ENCODE peak calls at places on chromosomes 6 and 20, in eight cellular contexts. M, H, I, T, G, R, Q and V are unnamed samples.

GRCh38 chr6:31138982-31139381 is at the start of gene PSORS1C2:
- DNase-seq in I (no peak), T (no peak), R (no peak), H (no peak), G (no peak), Q (no peak), M (no peak), V (no peak)

GRCh38 chr6:109612268-109612667 is 78.7 kb downstream of the AK9 start:
- DNase-seq in R (no peak), Q (no peak), T (no peak), M (no peak), I (no peak), G (no peak), H (no peak), V (no peak)

GRCh38 chr20:50762435-50763201 is 31.2 kb downstream of the PARD6B start:
- DNase-seq in H (peak), M (peak), Q (peak), R (no peak), T (no peak), I (no peak), G (peak), V (peak)

GRCh38 chr6:105318660-105319059 is 84.2 kb downstream of the PREP start:
- DNase-seq in H (no peak), G (no peak), R (no peak), Q (no peak), T (no peak), I (no peak), M (peak), V (no peak)

GRCh38 chr6:70270287-70271005 is 32.4 kb downstream of the COL9A1 start:
- DNase-seq in R (peak), I (no peak), T (no peak), H (no peak), G (no peak), M (no peak), Q (no peak), V (no peak)

GRCh38 chr6:139364302-139364981 is 10.0 kb downstream of the CITED2 start:
- DNase-seq in M (peak), H (no peak), R (peak), Q (no peak), G (peak), I (no peak), T (peak), V (no peak)

GRCh38 chr20:60477958-60478357 is 519.7 kb downstream of the CDH26 start:
- DNase-seq in I (no peak), M (no peak), G (no peak), H (no peak), Q (no peak), R (no peak), T (no peak), V (peak)

GRCh38 chr6:118580585-118581419 is 32.7 kb downstream of the PLN start:
- DNase-seq in R (peak), I (no peak), G (no peak), Q (no peak), H (peak), M (peak), T (peak), V (peak)

GRCh38 chr6:158654960-158655485 is 5.2 kb downstream of the SYTL3 start:
- DNase-seq in G (peak), Q (no peak), T (no peak), R (no peak), M (no peak), H (peak), I (no peak), V (peak)

GRCh38 chr6:148598690-148599089 is 148.1 kb upstream of the UST start:
- DNase-seq in H (no peak), Q (no peak), G (no peak), T (no peak), R (no peak), I (no peak), M (no peak), V (no peak)

GRCh38 chr20:15700147-15700765 is 873.0 kb downstream of the KIF16B start:
- DNase-seq in G (peak), Q (no peak), M (peak), H (no peak), T (no peak), I (no peak), R (no peak), V (no peak)

GRCh38 chr20:31923388-31924271 is 28.2 kb downstream of the PDRG1 start:
- DNase-seq in I (no peak), H (no peak), T (no peak), Q (no peak), G (no peak), M (no peak), R (peak), V (no peak)

GRCh38 chr6:42411431-42411830 is 40.3 kb downstream of the TRERF1 start:
- DNase-seq in G (no peak), Q (no peak), M (no peak), H (no peak), I (no peak), R (no peak), T (no peak), V (no peak)

GRCh38 chr6:169793408-169793807 is 42.0 kb downstream of the ERMARD start:
- DNase-seq in I (no peak), M (no peak), T (no peak), Q (peak), G (no peak), R (no peak), H (peak), V (peak)

DNA sequence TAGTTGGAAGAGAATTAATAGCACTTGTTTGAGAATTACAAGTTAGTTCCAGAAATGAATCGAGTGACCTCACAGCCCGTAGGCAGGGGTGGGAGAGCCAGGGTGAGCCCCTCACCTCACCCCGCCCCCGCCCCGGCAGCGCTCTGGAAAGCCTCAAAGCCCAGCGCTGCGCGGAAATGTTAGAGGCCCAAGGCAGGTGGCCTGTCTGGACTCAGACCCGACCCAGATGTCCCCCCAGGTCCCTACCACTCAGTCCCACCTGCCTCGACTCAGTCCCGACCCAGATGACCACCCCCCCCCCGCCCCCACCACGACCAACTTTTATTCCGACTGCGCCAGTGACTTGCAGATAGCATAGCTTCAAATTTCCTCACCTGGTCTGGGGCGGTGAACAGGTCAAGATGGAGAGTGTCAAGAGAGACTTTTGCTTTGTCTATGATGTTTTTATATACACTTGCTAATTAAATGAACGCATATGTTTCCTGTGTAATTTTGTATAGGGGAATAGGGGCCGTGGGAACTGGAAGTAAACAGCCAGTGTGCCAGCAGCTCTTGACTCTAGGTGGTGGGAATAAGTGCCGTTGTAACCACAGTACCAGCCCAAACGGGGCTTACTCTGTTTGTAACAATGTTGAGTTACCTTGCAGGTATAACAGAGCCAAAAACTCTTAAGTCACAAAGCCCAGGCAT is 1.2 kb upstream of the PXDC1 start:
- DNase-seq in G (no peak), R (no peak), T (no peak), H (no peak), M (no peak), Q (no peak), I (no peak), V (no peak)
- H3K4me3 ChIP-seq in G (peak), R (peak), T (peak), H (peak), M (peak), Q (peak), I (peak), V (peak)

GRCh38 chr20:55782861-55783260 is 222.5 kb downstream of the CBLN4 start:
- DNase-seq in M (no peak), H (no peak), G (no peak), I (no peak), Q (no peak), R (no peak), T (no peak), V (no peak)
- H3K4me3 ChIP-seq in M (no peak), H (no peak), G (no peak), I (no peak), Q (no peak), R (no peak), T (no peak), V (no peak)

GRCh38 chr6:168157272-168158007 is 78.4 kb upstream of the FRMD1 start:
- DNase-seq in H (peak), I (no peak), M (peak), R (no peak), T (peak), Q (no peak), G (no peak), V (no peak)
- H3K4me3 ChIP-seq in H (no peak), I (no peak), M (no peak), R (no peak), T (no peak), Q (no peak), G (no peak), V (no peak)

GRCh38 chr6:107822154-107823046 is 1.7 kb downstream of the SCML4 start:
- DNase-seq in R (peak), H (no peak), I (peak), G (no peak), T (no peak), Q (no peak), M (no peak), V (no peak)
- H3K4me3 ChIP-seq in R (peak), H (no peak), I (peak), G (no peak), T (no peak), Q (no peak), M (no peak), V (no peak)

GRCh38 chr20:33444797-33445560 is 1.4 kb upstream of the SNTA1 start:
- DNase-seq in I (peak), T (no peak), R (peak), M (no peak), H (peak), G (no peak), Q (no peak), V (no peak)
- H3K4me3 ChIP-seq in I (peak), T (no peak), R (no peak), M (no peak), H (peak), G (peak), Q (no peak), V (no peak)

DNA sequence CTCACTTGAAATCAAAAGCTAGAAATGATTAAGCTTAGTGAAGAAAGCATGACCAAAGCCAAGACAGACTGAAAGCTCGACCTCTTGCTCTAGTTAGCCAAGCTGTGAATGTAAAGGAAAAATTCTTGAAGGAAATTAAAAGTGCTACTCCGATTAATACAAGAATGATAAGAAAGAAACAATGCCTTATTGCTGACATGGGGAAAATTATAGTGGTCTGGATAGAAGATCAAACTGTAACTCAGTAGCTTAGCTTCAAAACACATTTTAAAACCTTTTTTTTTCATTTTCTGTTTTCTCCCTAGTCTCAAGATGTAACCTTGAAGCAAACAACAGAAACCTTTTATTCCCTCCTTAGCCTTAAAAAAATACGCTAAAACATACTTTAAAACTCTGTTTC is 11.4 kb upstream of the GJE1 start:
- DNase-seq in R (no peak), T (no peak), Q (no peak), H (no peak), I (no peak), G (no peak), M (no peak), V (no peak)
- H3K4me3 ChIP-seq in R (no peak), T (no peak), Q (no peak), H (no peak), I (no peak), G (no peak), M (no peak), V (no peak)

GRCh38 chr6:26592649-26593048 is 4.1 kb upstream of the ABT1 start:
- DNase-seq in I (no peak), Q (no peak), T (no peak), G (no peak), R (peak), M (no peak), H (no peak), V (no peak)

GRCh38 chr6:26594730-26595632 is 1.8 kb upstream of the ABT1 start:
- DNase-seq in G (peak), H (no peak), R (peak), I (no peak), T (no peak), Q (no peak), M (peak), V (no peak)

GRCh38 chr6:26595669-26596269 is 984 bp upstream of the ABT1 start:
- DNase-seq in Q (peak), T (no peak), R (peak), H (peak), G (peak), I (peak), M (peak), V (peak)

GRCh38 chr6:26594128-26594493 is 2.6 kb upstream of the ABT1 start:
- DNase-seq in T (no peak), Q (no peak), G (no peak), H (no peak), M (no peak), I (no peak), R (no peak), V (no peak)

DNA sequence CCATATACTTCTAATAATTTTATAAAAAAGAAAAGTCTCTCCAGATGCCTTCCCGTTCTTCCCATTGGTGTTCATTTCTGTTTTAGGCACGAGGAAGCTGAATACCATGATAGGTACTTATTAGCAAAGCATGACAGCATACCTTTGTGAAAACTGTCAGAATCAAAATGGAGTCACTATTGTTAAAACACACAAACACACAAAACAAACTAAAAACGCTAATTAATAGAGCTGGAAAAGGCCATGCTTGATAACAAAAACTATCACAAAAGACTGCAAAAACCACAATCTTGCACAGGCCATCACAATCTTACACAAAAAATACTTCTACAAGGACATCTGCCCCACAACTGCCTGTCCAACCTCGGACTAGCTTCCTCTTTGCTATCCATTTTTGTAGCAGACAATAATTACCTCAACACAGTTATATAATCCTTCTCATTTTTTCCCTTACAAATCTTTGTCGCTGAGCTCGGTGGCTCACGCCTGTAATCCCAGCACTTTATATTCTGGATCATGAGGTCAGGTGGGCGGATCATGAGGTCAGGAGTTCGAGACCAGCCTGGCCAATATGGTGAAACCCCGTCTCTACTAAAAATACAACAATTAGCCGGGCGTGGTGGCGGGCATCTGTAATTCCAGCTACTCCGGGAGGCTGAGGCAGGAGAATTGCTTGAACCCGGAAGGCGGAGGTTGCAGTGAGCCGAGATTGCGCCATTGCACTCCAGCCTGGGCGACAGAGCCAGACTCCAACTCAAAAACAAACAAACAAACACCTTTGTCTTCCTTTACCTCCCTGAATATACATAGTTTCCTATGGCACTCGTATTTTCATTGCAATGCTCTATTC is 3.2 kb upstream of the ABT1 start:
- DNase-seq in R (no peak), Q (no peak), G (no peak), H (no peak), M (no peak), T (no peak), I (no peak), V (no peak)
- H3K4me3 ChIP-seq in R (no peak), Q (no peak), G (no peak), H (no peak), M (no peak), T (no peak), I (no peak), V (no peak)